ENCODE peak calls at places on chromosomes 11 and 22, in ten cellular contexts. One of them, this sample, is unnamed. For H3K4me1, the result is how much of the 10 kb centered on the place peaks cover.

GRCh38 chr11:83724704-83725114 is 438.5 kb upstream of the CCDC90B start:
- DNase-seq in stomach: peak
- DNase-seq in breast epithelium: peak
- DNase-seq in transverse colon: no peak
- DNase-seq in HCT116: no peak
- DNase-seq in sigmoid colon: no peak
- DNase-seq in upper lobe of left lung: peak
- DNase-seq in endothelial cell of umbilical vein: no peak
- DNase-seq in suprapubic skin: no peak
- DNase-seq in spleen: no peak
- DNase-seq in this sample: peak

GRCh38 chr22:42365337-42365865 is 66.8 kb downstream of the NFAM1 start:
- DNase-seq in stomach: no peak
- DNase-seq in breast epithelium: no peak
- DNase-seq in transverse colon: no peak
- DNase-seq in HCT116: no peak
- DNase-seq in sigmoid colon: peak
- DNase-seq in upper lobe of left lung: no peak
- DNase-seq in endothelial cell of umbilical vein: no peak
- DNase-seq in suprapubic skin: no peak
- DNase-seq in spleen: no peak
- DNase-seq in this sample: no peak

GRCh38 chr22:49760280-49760629 is 67.4 kb downstream of the BRD1 start:
- DNase-seq in stomach: no peak
- DNase-seq in breast epithelium: peak
- DNase-seq in transverse colon: no peak
- DNase-seq in HCT116: no peak
- DNase-seq in sigmoid colon: no peak
- DNase-seq in upper lobe of left lung: peak
- DNase-seq in endothelial cell of umbilical vein: no peak
- DNase-seq in suprapubic skin: no peak
- DNase-seq in spleen: no peak
- DNase-seq in this sample: no peak

GRCh38 chr11:19604679-19605375 is 107.8 kb upstream of the NAV2 start:
- DNase-seq in stomach: no peak
- DNase-seq in breast epithelium: no peak
- DNase-seq in transverse colon: no peak
- DNase-seq in HCT116: no peak
- DNase-seq in sigmoid colon: no peak
- DNase-seq in upper lobe of left lung: no peak
- DNase-seq in endothelial cell of umbilical vein: no peak
- DNase-seq in suprapubic skin: no peak
- DNase-seq in spleen: no peak
- DNase-seq in this sample: no peak

GRCh38 chr11:67561971-67562560 is 21.5 kb upstream of the GSTP1 start:
- DNase-seq in stomach: no peak
- DNase-seq in breast epithelium: no peak
- DNase-seq in transverse colon: no peak
- DNase-seq in HCT116: no peak
- DNase-seq in sigmoid colon: no peak
- DNase-seq in upper lobe of left lung: no peak
- DNase-seq in endothelial cell of umbilical vein: no peak
- DNase-seq in suprapubic skin: no peak
- DNase-seq in spleen: no peak
- DNase-seq in this sample: no peak

GRCh38 chr11:116911981-116912734 is 74.7 kb upstream of the APOA1 start:
- DNase-seq in stomach: no peak
- DNase-seq in breast epithelium: no peak
- DNase-seq in transverse colon: no peak
- DNase-seq in HCT116: no peak
- DNase-seq in sigmoid colon: no peak
- DNase-seq in upper lobe of left lung: no peak
- DNase-seq in endothelial cell of umbilical vein: no peak
- DNase-seq in suprapubic skin: no peak
- DNase-seq in spleen: no peak
- DNase-seq in this sample: no peak

GRCh38 chr22:37544955-37545702 is 15.2 kb upstream of the CDC42EP1 start:
- DNase-seq in stomach: peak
- DNase-seq in breast epithelium: no peak
- DNase-seq in transverse colon: peak
- DNase-seq in HCT116: no peak
- DNase-seq in sigmoid colon: peak
- DNase-seq in upper lobe of left lung: peak
- DNase-seq in endothelial cell of umbilical vein: peak
- DNase-seq in suprapubic skin: peak
- DNase-seq in spleen: no peak
- DNase-seq in this sample: no peak

GRCh38 chr11:73416711-73417265 is 40.6 kb downstream of the RELT start:
- DNase-seq in stomach: no peak
- DNase-seq in breast epithelium: no peak
- DNase-seq in transverse colon: no peak
- DNase-seq in HCT116: no peak
- DNase-seq in sigmoid colon: no peak
- DNase-seq in upper lobe of left lung: no peak
- DNase-seq in endothelial cell of umbilical vein: no peak
- DNase-seq in suprapubic skin: no peak
- DNase-seq in spleen: no peak
- DNase-seq in this sample: no peak

GRCh38 chr11:89491141-89491690 is at the start of gene NOX4:
- DNase-seq in stomach: peak
- DNase-seq in breast epithelium: no peak
- DNase-seq in transverse colon: no peak
- DNase-seq in HCT116: no peak
- DNase-seq in sigmoid colon: peak
- DNase-seq in upper lobe of left lung: no peak
- DNase-seq in endothelial cell of umbilical vein: peak
- DNase-seq in suprapubic skin: peak
- DNase-seq in spleen: peak
- DNase-seq in this sample: no peak

GRCh38 chr11:118233377-118233776 is 8.6 kb upstream of the JAML start:
- DNase-seq in stomach: no peak
- DNase-seq in breast epithelium: no peak
- DNase-seq in transverse colon: no peak
- DNase-seq in HCT116: no peak
- DNase-seq in sigmoid colon: no peak
- DNase-seq in upper lobe of left lung: no peak
- DNase-seq in endothelial cell of umbilical vein: no peak
- DNase-seq in suprapubic skin: no peak
- DNase-seq in spleen: no peak
- DNase-seq in this sample: no peak

GRCh38 chr11:12810497-12810896 is 136.3 kb downstream of the TEAD1 start:
- DNase-seq in stomach: no peak
- DNase-seq in breast epithelium: no peak
- DNase-seq in transverse colon: no peak
- DNase-seq in HCT116: no peak
- DNase-seq in sigmoid colon: no peak
- DNase-seq in upper lobe of left lung: no peak
- DNase-seq in endothelial cell of umbilical vein: no peak
- DNase-seq in suprapubic skin: no peak
- DNase-seq in spleen: no peak
- DNase-seq in this sample: no peak

GRCh38 chr11:83092488-83093384 is 21.0 kb upstream of the RAB30 start:
- DNase-seq in stomach: peak
- DNase-seq in breast epithelium: no peak
- DNase-seq in transverse colon: peak
- DNase-seq in HCT116: peak
- DNase-seq in sigmoid colon: no peak
- DNase-seq in upper lobe of left lung: no peak
- DNase-seq in endothelial cell of umbilical vein: peak
- DNase-seq in suprapubic skin: no peak
- DNase-seq in spleen: no peak
- DNase-seq in this sample: peak

GRCh38 chr11:29781268-29781667 is 235.6 kb downstream of the KCNA4 start:
- DNase-seq in stomach: no peak
- DNase-seq in breast epithelium: no peak
- DNase-seq in transverse colon: no peak
- DNase-seq in HCT116: no peak
- DNase-seq in sigmoid colon: no peak
- DNase-seq in upper lobe of left lung: no peak
- DNase-seq in endothelial cell of umbilical vein: no peak
- DNase-seq in suprapubic skin: no peak
- DNase-seq in spleen: no peak
- DNase-seq in this sample: no peak

GRCh38 chr22:36481393-36482168 is at the start of gene TXN2:
- DNase-seq in stomach: peak
- DNase-seq in breast epithelium: peak
- DNase-seq in transverse colon: peak
- DNase-seq in HCT116: peak
- DNase-seq in sigmoid colon: peak
- DNase-seq in upper lobe of left lung: peak
- DNase-seq in endothelial cell of umbilical vein: peak
- DNase-seq in suprapubic skin: peak
- DNase-seq in spleen: peak
- DNase-seq in this sample: peak
- TF ChIP-seq POLR2A in stomach: peak
- TF ChIP-seq POLR2A in breast epithelium: peak
- TF ChIP-seq POLR2A in transverse colon: peak
- TF ChIP-seq POLR2A in HCT116: peak
- TF ChIP-seq POLR2A in sigmoid colon: peak
- TF ChIP-seq POLR2A in upper lobe of left lung: peak
- TF ChIP-seq POLR2A in endothelial cell of umbilical vein: peak
- TF ChIP-seq POLR2A in suprapubic skin: peak
- TF ChIP-seq POLR2A in spleen: peak
- TF ChIP-seq POLR2A in this sample: peak

DNA sequence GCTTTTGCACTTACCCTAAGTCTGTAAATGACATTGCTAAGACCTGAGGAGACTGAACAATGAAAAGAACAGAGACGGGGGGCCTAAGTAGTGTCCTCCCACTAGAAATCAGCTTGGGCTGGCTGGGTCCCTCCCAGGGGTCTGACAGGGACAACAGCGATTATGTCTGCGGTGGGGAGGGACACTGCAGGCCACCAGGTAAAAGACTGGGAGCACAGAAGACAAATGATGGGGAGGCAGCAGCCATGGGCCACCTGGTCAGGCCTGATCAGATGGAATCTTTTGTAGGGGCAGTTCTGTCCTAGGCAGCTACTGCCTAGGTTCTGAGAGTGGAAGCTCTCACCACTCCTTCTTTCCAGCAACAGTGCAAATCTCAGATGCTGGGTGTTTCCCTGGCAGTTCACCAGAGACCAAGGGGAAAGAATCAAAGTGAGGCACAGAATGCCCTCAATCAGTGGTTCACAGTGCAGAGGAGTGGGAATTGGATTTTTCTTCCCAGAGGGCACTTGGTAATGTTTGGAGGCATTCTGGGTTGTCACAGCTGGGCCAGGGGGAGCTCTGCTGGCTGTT is 59.1 kb upstream of the GNAZ start:
- DNase-seq in stomach: no peak
- DNase-seq in breast epithelium: no peak
- DNase-seq in transverse colon: no peak
- DNase-seq in HCT116: no peak
- DNase-seq in sigmoid colon: no peak
- DNase-seq in upper lobe of left lung: no peak
- DNase-seq in endothelial cell of umbilical vein: no peak
- DNase-seq in suprapubic skin: no peak
- DNase-seq in spleen: no peak
- DNase-seq in this sample: no peak
- TF ChIP-seq POLR2AphosphoS5 in stomach: no peak
- TF ChIP-seq POLR2AphosphoS5 in breast epithelium: no peak
- TF ChIP-seq POLR2AphosphoS5 in transverse colon: no peak
- TF ChIP-seq POLR2AphosphoS5 in HCT116: no peak
- TF ChIP-seq POLR2AphosphoS5 in sigmoid colon: no peak
- TF ChIP-seq POLR2AphosphoS5 in upper lobe of left lung: no peak
- TF ChIP-seq POLR2AphosphoS5 in endothelial cell of umbilical vein: no peak
- TF ChIP-seq POLR2AphosphoS5 in suprapubic skin: no peak
- TF ChIP-seq POLR2AphosphoS5 in spleen: no peak
- TF ChIP-seq POLR2AphosphoS5 in this sample: no peak

DNA sequence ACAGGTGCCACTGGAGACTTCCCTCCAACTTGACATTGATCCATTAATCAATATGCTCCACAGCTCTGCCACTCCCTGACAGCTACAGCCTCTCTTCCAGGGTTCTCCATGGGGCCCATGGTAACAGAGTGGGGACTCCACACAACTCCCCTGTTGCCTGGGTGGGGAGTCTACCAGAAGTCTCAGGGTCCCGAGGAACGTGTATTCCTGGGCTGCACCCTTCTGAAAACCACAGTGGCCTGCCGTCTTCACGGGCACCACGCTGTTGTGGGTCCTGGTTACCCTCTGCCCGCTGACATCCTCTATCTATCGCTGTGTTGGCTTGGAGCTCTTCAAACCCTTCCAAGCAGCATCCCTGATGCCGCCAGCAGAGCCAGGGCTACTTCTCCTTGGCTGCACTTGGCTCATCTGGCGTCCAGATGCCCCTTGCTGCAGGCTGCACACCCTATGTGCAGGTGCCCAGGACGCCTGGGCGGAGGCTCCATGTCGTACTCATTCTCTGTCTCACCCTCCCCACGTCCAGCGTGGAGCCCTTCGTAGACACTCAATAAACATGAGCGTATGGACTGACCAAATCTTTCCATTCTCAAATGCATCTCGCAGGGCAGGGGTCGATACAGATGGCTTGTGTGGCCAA is 1341.8 kb downstream of the TBC1D22A start:
- DNase-seq in stomach: peak
- DNase-seq in breast epithelium: no peak
- DNase-seq in transverse colon: no peak
- DNase-seq in HCT116: no peak
- DNase-seq in sigmoid colon: no peak
- DNase-seq in upper lobe of left lung: no peak
- DNase-seq in endothelial cell of umbilical vein: no peak
- DNase-seq in suprapubic skin: peak
- DNase-seq in spleen: no peak
- DNase-seq in this sample: no peak
- H3K4me1 ChIP-seq in stomach: under half
- H3K4me1 ChIP-seq in breast epithelium: under half
- H3K4me1 ChIP-seq in transverse colon: under half
- H3K4me1 ChIP-seq in HCT116: under half
- H3K4me1 ChIP-seq in sigmoid colon: under half
- H3K4me1 ChIP-seq in upper lobe of left lung: under half
- H3K4me1 ChIP-seq in endothelial cell of umbilical vein: under half
- H3K4me1 ChIP-seq in suprapubic skin: under half
- H3K4me1 ChIP-seq in spleen: under half
- H3K4me1 ChIP-seq in this sample: under half

DNA sequence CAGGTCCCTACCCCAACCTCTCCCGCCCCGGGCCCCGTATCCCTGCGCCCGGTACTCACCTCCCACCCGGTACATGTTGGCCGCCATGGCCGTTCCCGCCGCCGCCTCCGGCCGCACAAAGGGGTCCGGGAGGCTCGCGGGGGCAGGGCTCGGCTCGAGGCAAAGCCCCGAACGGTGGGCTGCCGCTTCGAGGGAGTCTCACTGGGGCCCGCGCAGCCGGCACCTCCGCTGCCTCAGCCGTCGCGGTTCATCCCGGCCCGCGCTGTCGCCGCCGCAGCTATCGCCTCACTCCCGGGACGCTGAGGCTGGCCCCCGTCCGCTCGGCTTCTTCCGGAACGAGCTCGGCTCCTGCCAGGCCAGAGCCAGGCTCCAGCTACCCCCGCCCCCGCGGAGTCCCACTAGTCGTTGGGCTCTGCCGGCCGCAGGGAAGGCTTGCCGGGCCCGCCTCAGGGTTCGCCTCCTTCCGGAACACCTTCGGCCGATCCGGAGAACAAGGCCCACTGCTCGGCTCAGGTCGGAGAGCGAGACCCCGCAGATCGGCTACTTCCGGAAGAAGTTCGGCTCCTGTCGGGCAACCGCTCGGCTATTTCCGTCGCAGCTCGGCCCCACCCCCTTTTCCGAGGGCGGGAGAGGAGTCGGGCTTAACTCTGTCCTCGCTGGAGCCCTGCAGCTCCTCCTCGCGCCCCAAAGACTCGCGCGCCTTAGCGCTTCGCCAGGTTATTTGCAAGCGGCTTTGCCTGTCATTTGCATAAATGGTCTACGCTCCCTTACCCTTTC is at the start of gene MTA2:
- DNase-seq in stomach: peak
- DNase-seq in breast epithelium: peak
- DNase-seq in transverse colon: peak
- DNase-seq in HCT116: peak
- DNase-seq in sigmoid colon: peak
- DNase-seq in upper lobe of left lung: peak
- DNase-seq in endothelial cell of umbilical vein: peak
- DNase-seq in suprapubic skin: peak
- DNase-seq in spleen: peak
- DNase-seq in this sample: peak
- TF ChIP-seq POLR2A in stomach: peak
- TF ChIP-seq POLR2A in breast epithelium: peak
- TF ChIP-seq POLR2A in transverse colon: peak
- TF ChIP-seq POLR2A in HCT116: peak
- TF ChIP-seq POLR2A in sigmoid colon: peak
- TF ChIP-seq POLR2A in upper lobe of left lung: peak
- TF ChIP-seq POLR2A in endothelial cell of umbilical vein: peak
- TF ChIP-seq POLR2A in suprapubic skin: no peak
- TF ChIP-seq POLR2A in spleen: no peak
- TF ChIP-seq POLR2A in this sample: peak

This sample was measured in prostate gland.